ENCODE peak calls at places on chromosomes 4 and X, in seven cellular contexts. One of them, this sample, is unnamed.

GRCh38 chrX:110846071-110846470 is 50.5 kb upstream of the CHRDL1 start:
- DNase-seq in dorsolateral prefrontal cortex: no peak
- DNase-seq in cardiac muscle cell: no peak
- DNase-seq in IMR-90: no peak
- DNase-seq in heart right ventricle: no peak
- DNase-seq in PC-3: no peak
- DNase-seq in coronary artery: no peak
- DNase-seq in this sample: no peak

GRCh38 chr4:164251257-164251656 is 502.7 kb upstream of the SMIM31 start:
- DNase-seq in dorsolateral prefrontal cortex: no peak
- DNase-seq in cardiac muscle cell: no peak
- DNase-seq in IMR-90: no peak
- DNase-seq in heart right ventricle: no peak
- DNase-seq in PC-3: no peak
- DNase-seq in coronary artery: no peak
- DNase-seq in this sample: no peak

GRCh38 chrX:39476596-39476995 is 621.2 kb downstream of the BCOR start:
- DNase-seq in dorsolateral prefrontal cortex: no peak
- DNase-seq in cardiac muscle cell: peak; percentile 48
- DNase-seq in IMR-90: no peak
- DNase-seq in heart right ventricle: peak; percentile 14
- DNase-seq in PC-3: no peak
- DNase-seq in coronary artery: no peak
- DNase-seq in this sample: no peak

GRCh38 chrX:130694983-130695382 is 208.0 kb downstream of the ENOX2 start:
- DNase-seq in dorsolateral prefrontal cortex: no peak
- DNase-seq in cardiac muscle cell: no peak
- DNase-seq in IMR-90: no peak
- DNase-seq in heart right ventricle: no peak
- DNase-seq in PC-3: no peak
- DNase-seq in coronary artery: no peak
- DNase-seq in this sample: no peak

GRCh38 chrX:77731821-77732419 is 54.1 kb downstream of the ATRX start:
- DNase-seq in dorsolateral prefrontal cortex: no peak
- DNase-seq in cardiac muscle cell: no peak
- DNase-seq in IMR-90: no peak
- DNase-seq in heart right ventricle: no peak
- DNase-seq in PC-3: no peak
- DNase-seq in coronary artery: no peak
- DNase-seq in this sample: no peak

GRCh38 chr4:118087366-118087765 is 53.1 kb downstream of the NDST3 start:
- DNase-seq in dorsolateral prefrontal cortex: no peak
- DNase-seq in cardiac muscle cell: no peak
- DNase-seq in IMR-90: no peak
- DNase-seq in heart right ventricle: no peak
- DNase-seq in PC-3: no peak
- DNase-seq in coronary artery: no peak
- DNase-seq in this sample: no peak

GRCh38 chrX:71128166-71128833 is 9.9 kb downstream of the MED12 start:
- DNase-seq in dorsolateral prefrontal cortex: no peak
- DNase-seq in cardiac muscle cell: no peak
- DNase-seq in IMR-90: peak; percentile 64
- DNase-seq in heart right ventricle: no peak
- DNase-seq in PC-3: no peak
- DNase-seq in coronary artery: no peak
- DNase-seq in this sample: no peak

GRCh38 chr4:111108138-111108537 is 485.3 kb upstream of the PITX2 start:
- DNase-seq in dorsolateral prefrontal cortex: no peak
- DNase-seq in cardiac muscle cell: no peak
- DNase-seq in IMR-90: no peak
- DNase-seq in heart right ventricle: no peak
- DNase-seq in PC-3: no peak
- DNase-seq in coronary artery: no peak
- DNase-seq in this sample: no peak

GRCh38 chrX:70042399-70043371 is 7.1 kb downstream of the AWAT2 start:
- DNase-seq in dorsolateral prefrontal cortex: no peak
- DNase-seq in cardiac muscle cell: no peak
- DNase-seq in IMR-90: peak; percentile 42
- DNase-seq in heart right ventricle: no peak
- DNase-seq in PC-3: peak; percentile 47
- DNase-seq in coronary artery: no peak
- DNase-seq in this sample: no peak

GRCh38 chr4:33579951-33580350 is 2664.4 kb downstream of the ARAP2 start:
- DNase-seq in dorsolateral prefrontal cortex: no peak
- DNase-seq in cardiac muscle cell: no peak
- DNase-seq in IMR-90: no peak
- DNase-seq in heart right ventricle: no peak
- DNase-seq in PC-3: no peak
- DNase-seq in coronary artery: no peak
- DNase-seq in this sample: no peak
- TF ChIP-seq CTCF in dorsolateral prefrontal cortex: no peak
- TF ChIP-seq CTCF in cardiac muscle cell: no peak
- TF ChIP-seq CTCF in IMR-90: no peak
- TF ChIP-seq CTCF in heart right ventricle: no peak
- TF ChIP-seq CTCF in PC-3: no peak
- TF ChIP-seq CTCF in coronary artery: no peak
- TF ChIP-seq CTCF in this sample: no peak

DNA sequence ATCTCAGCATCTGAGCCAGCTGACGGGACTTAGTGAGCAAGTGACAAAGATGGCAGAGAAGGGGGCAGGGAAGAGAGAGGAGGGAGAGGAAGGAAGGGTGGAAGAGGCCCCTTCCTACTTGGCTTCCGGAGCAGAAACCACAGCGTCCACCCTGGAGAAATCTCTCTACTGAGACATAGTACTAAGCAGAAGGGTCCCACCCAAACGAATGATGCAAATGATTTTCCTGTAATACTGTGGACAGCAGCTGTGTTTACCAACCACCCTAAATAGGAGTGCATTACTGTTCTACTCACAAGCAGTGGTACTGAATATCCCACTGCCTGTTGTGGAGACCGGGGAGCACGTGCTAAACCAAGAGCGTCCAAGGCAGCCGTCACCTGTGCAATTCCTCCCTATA is 29.4 kb downstream of the DTHD1 start:
- DNase-seq in dorsolateral prefrontal cortex: no peak
- DNase-seq in cardiac muscle cell: no peak
- DNase-seq in IMR-90: no peak
- DNase-seq in heart right ventricle: peak; percentile 25
- DNase-seq in PC-3: no peak
- DNase-seq in coronary artery: no peak
- DNase-seq in this sample: no peak
- H3K4me3 ChIP-seq in dorsolateral prefrontal cortex: no peak overlapping the region
- H3K4me3 ChIP-seq in cardiac muscle cell: no peak overlapping the region
- H3K4me3 ChIP-seq in IMR-90: no peak overlapping the region
- H3K4me3 ChIP-seq in heart right ventricle: no peak overlapping the region
- H3K4me3 ChIP-seq in PC-3: no peak overlapping the region
- H3K4me3 ChIP-seq in coronary artery: no peak overlapping the region
- H3K4me3 ChIP-seq in this sample: no peak overlapping the region

DNA sequence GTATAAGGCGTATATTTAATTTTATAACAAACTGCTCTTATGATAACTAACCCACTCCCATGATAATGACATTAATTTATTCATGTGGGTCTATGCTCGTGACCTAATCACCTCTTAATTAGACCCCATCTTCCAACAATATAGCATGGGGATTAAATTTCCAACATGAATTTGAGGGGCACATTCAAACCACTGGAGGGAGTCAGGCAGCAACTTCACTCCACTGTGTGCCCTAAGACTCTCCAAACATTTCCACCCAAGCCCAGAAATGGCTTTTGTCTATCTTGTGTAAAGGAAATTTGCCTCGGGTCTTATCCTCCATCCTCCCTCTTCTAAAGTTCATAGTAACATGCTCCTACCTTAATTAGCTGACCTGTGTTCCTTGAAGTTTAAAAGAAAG is 616.1 kb upstream of the CPEB2 start:
- DNase-seq in dorsolateral prefrontal cortex: no peak
- DNase-seq in cardiac muscle cell: no peak
- DNase-seq in IMR-90: no peak
- DNase-seq in heart right ventricle: no peak
- DNase-seq in PC-3: no peak
- DNase-seq in coronary artery: no peak
- DNase-seq in this sample: no peak
- TF ChIP-seq CTCF in dorsolateral prefrontal cortex: no peak
- TF ChIP-seq CTCF in cardiac muscle cell: no peak
- TF ChIP-seq CTCF in IMR-90: no peak
- TF ChIP-seq CTCF in heart right ventricle: no peak
- TF ChIP-seq CTCF in PC-3: no peak
- TF ChIP-seq CTCF in coronary artery: no peak
- TF ChIP-seq CTCF in this sample: peak; percentile 44

GRCh38 chr4:26885912-26886274 is 25.3 kb downstream of the STIM2 start:
- DNase-seq in dorsolateral prefrontal cortex: no peak
- DNase-seq in cardiac muscle cell: no peak
- DNase-seq in IMR-90: no peak
- DNase-seq in heart right ventricle: no peak
- DNase-seq in PC-3: no peak
- DNase-seq in coronary artery: no peak
- DNase-seq in this sample: no peak
- H3K4me3 ChIP-seq in dorsolateral prefrontal cortex: no peak overlapping the region
- H3K4me3 ChIP-seq in cardiac muscle cell: no peak overlapping the region
- H3K4me3 ChIP-seq in IMR-90: no peak overlapping the region
- H3K4me3 ChIP-seq in heart right ventricle: no peak overlapping the region
- H3K4me3 ChIP-seq in PC-3: no peak overlapping the region
- H3K4me3 ChIP-seq in coronary artery: no peak overlapping the region
- H3K4me3 ChIP-seq in this sample: no peak overlapping the region

GRCh38 chrX:55715847-55716246 is 1.7 kb upstream of the RRAGB start:
- DNase-seq in dorsolateral prefrontal cortex: no peak
- DNase-seq in cardiac muscle cell: no peak
- DNase-seq in IMR-90: no peak
- DNase-seq in heart right ventricle: no peak
- DNase-seq in PC-3: no peak
- DNase-seq in coronary artery: no peak
- DNase-seq in this sample: no peak
- TF ChIP-seq CTCF in dorsolateral prefrontal cortex: no peak
- TF ChIP-seq CTCF in cardiac muscle cell: no peak
- TF ChIP-seq CTCF in IMR-90: no peak
- TF ChIP-seq CTCF in heart right ventricle: no peak
- TF ChIP-seq CTCF in PC-3: no peak
- TF ChIP-seq CTCF in coronary artery: no peak
- TF ChIP-seq CTCF in this sample: no peak

DNA sequence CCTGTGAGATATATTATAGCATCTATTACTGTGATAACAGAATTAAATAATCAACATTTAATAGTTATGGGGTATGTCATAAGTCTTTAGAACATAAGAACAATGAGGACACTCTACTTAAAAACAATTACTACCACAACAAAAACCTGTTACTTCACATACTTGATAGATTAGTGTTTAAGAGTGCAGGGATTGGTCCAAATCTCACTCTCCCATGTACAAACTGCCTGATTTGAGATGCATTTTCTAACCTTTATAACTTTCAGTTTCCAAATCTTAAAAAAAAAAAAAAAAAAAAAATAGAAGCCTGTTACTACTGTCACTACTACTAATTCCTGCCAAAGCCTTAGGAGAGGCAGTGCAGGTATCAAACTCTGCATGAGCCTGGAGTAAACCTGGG is 5.6 kb downstream of the PCDH18 start:
- DNase-seq in dorsolateral prefrontal cortex: no peak
- DNase-seq in cardiac muscle cell: no peak
- DNase-seq in IMR-90: no peak
- DNase-seq in heart right ventricle: no peak
- DNase-seq in PC-3: no peak
- DNase-seq in coronary artery: no peak
- DNase-seq in this sample: no peak
- H3K4me3 ChIP-seq in dorsolateral prefrontal cortex: no peak overlapping the region
- H3K4me3 ChIP-seq in cardiac muscle cell: no peak overlapping the region
- H3K4me3 ChIP-seq in IMR-90: peak overlapping the region; percentile 17
- H3K4me3 ChIP-seq in heart right ventricle: peak overlapping the region; percentile 65
- H3K4me3 ChIP-seq in PC-3: no peak overlapping the region
- H3K4me3 ChIP-seq in coronary artery: peak overlapping the region; percentile 84
- H3K4me3 ChIP-seq in this sample: no peak overlapping the region

GRCh38 chrX:42151808-42152207 is 228.5 kb upstream of the CASK start:
- DNase-seq in dorsolateral prefrontal cortex: no peak
- DNase-seq in cardiac muscle cell: no peak
- DNase-seq in IMR-90: no peak
- DNase-seq in heart right ventricle: no peak
- DNase-seq in PC-3: peak; percentile 29
- DNase-seq in coronary artery: no peak
- DNase-seq in this sample: no peak
- TF ChIP-seq CTCF in dorsolateral prefrontal cortex: no peak
- TF ChIP-seq CTCF in cardiac muscle cell: no peak
- TF ChIP-seq CTCF in IMR-90: no peak
- TF ChIP-seq CTCF in heart right ventricle: no peak
- TF ChIP-seq CTCF in PC-3: no peak
- TF ChIP-seq CTCF in coronary artery: no peak
- TF ChIP-seq CTCF in this sample: no peak

GRCh38 chr4:8727546-8728510 is 135.3 kb downstream of the CPZ start:
- DNase-seq in dorsolateral prefrontal cortex: peak; percentile 24
- DNase-seq in cardiac muscle cell: no peak
- DNase-seq in IMR-90: no peak
- DNase-seq in heart right ventricle: no peak
- DNase-seq in PC-3: no peak
- DNase-seq in coronary artery: peak; percentile 31
- DNase-seq in this sample: no peak
- H3K4me3 ChIP-seq in dorsolateral prefrontal cortex: no peak overlapping the region
- H3K4me3 ChIP-seq in cardiac muscle cell: no peak overlapping the region
- H3K4me3 ChIP-seq in IMR-90: no peak overlapping the region
- H3K4me3 ChIP-seq in heart right ventricle: no peak overlapping the region
- H3K4me3 ChIP-seq in PC-3: no peak overlapping the region
- H3K4me3 ChIP-seq in coronary artery: no peak overlapping the region
- H3K4me3 ChIP-seq in this sample: no peak overlapping the region

DNA sequence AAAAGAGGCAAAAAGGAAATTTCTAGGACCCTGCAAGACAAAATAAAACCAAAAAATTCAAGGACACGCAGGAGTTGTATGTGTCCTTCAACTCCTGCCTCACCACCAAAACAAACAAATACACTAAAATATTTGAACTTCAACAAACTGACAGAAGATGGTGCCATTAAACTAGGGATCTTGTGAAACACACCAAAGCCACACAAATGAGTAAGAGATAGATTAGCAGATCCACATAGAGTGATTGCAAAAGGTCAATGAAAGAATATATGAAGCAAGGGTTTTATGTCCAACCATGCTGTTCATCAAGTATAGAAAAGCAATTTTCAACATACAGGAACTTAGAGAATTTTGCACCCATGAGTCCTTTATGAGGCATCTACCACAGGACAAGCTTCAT is 40.1 kb upstream of the SCML1 start:
- DNase-seq in dorsolateral prefrontal cortex: no peak
- DNase-seq in cardiac muscle cell: no peak
- DNase-seq in IMR-90: peak; percentile 15
- DNase-seq in heart right ventricle: no peak
- DNase-seq in PC-3: peak; percentile 44
- DNase-seq in coronary artery: no peak
- DNase-seq in this sample: no peak
- TF ChIP-seq CTCF in dorsolateral prefrontal cortex: no peak
- TF ChIP-seq CTCF in cardiac muscle cell: no peak
- TF ChIP-seq CTCF in IMR-90: no peak
- TF ChIP-seq CTCF in heart right ventricle: peak; percentile 19
- TF ChIP-seq CTCF in PC-3: peak; percentile 53
- TF ChIP-seq CTCF in coronary artery: no peak
- TF ChIP-seq CTCF in this sample: no peak

GRCh38 chr4:55348436-55348835 is 2.4 kb downstream of the SRD5A3 start:
- DNase-seq in dorsolateral prefrontal cortex: no peak
- DNase-seq in cardiac muscle cell: no peak
- DNase-seq in IMR-90: peak; percentile 82
- DNase-seq in heart right ventricle: no peak
- DNase-seq in PC-3: peak; percentile 91
- DNase-seq in coronary artery: no peak
- DNase-seq in this sample: no peak
- H3K4me3 ChIP-seq in dorsolateral prefrontal cortex: no peak overlapping the region
- H3K4me3 ChIP-seq in cardiac muscle cell: no peak overlapping the region
- H3K4me3 ChIP-seq in IMR-90: no peak overlapping the region
- H3K4me3 ChIP-seq in heart right ventricle: no peak overlapping the region
- H3K4me3 ChIP-seq in PC-3: peak overlapping the region; percentile 23
- H3K4me3 ChIP-seq in coronary artery: no peak overlapping the region
- H3K4me3 ChIP-seq in this sample: no peak overlapping the region